ENCODE peak calls at places on chromosome 21, in four cellular contexts. K, C, V and D are unnamed samples.

GRCh38 chr21:36132691-36133090 is 2.2 kb upstream of the CBR3 start:
- DNase-seq in K (no peak), C (no peak), V (no peak), D (no peak)

GRCh38 chr21:37257526-37257966 is 9.6 kb downstream of the VPS26C start:
- DNase-seq in K (peak; percentile 51), C (peak; percentile 77), V (no peak), D (peak; percentile 34)

GRCh38 chr21:42809577-42810440 is 69.5 kb downstream of the WDR4 start:
- DNase-seq in K (no peak), C (no peak), V (no peak), D (no peak)

GRCh38 chr21:46185717-46186116 is 1.5 kb upstream of the SPATC1L start:
- DNase-seq in K (no peak), C (peak; percentile 60), V (no peak), D (no peak)

GRCh38 chr21:45390831-45391742 is 13.9 kb upstream of the COL18A1 start:
- DNase-seq in K (no peak), C (peak; percentile 32), V (no peak), D (no peak)

GRCh38 chr21:24428539-24429186 is 1178.6 kb downstream of the MRPL39 start:
- DNase-seq in K (no peak), C (no peak), V (no peak), D (no peak)

GRCh38 chr21:44867464-44867863 is 6.0 kb downstream of the PTTG1IP start:
- DNase-seq in K (no peak), C (peak; percentile 37), V (no peak), D (no peak)

GRCh38 chr21:14382486-14382834 is 486 bp downstream of the HSPA13 start:
- DNase-seq in K (no peak), C (peak; percentile 72), V (no peak), D (no peak)

GRCh38 chr21:44667612-44668011 is 885 bp upstream of the KRTAP12-2 start:
- DNase-seq in K (no peak), C (no peak), V (no peak), D (no peak)

GRCh38 chr21:34126269-34126668 is 52.9 kb downstream of the MRPS6 start:
- DNase-seq in K (no peak), C (no peak), V (peak; percentile 32), D (no peak)

GRCh38 chr21:17083084-17083483 is 429.8 kb upstream of the CXADR start:
- DNase-seq in K (no peak), C (no peak), V (no peak), D (no peak)

GRCh38 chr21:28882345-28882744 is 110.3 kb downstream of the LTN1 start:
- DNase-seq in K (no peak), C (no peak), V (no peak), D (no peak)

GRCh38 chr21:37571442-37571841 is 204.9 kb downstream of the DYRK1A start:
- DNase-seq in K (no peak), C (no peak), V (no peak), D (no peak)